ENCODE peak calls at places on chromosomes 6 and 20, in five cellular contexts. O, C, T, A and M are unnamed samples. For H3K36me3, the result is how much of the 10 kb centered on the place peaks cover.

GRCh38 chr6:6946477-6947145 is 161.2 kb upstream of the RREB1 start:
- DNase-seq in A (no peak), C (no peak), T (no peak), O (no peak), M (no peak)

GRCh38 chr6:159053781-159054398 is 9.1 kb upstream of the TAGAP start:
- DNase-seq in A (no peak), C (no peak), O (no peak), T (no peak), M (no peak)

GRCh38 chr6:4687989-4688947 is 87.9 kb upstream of the CDYL start:
- DNase-seq in O (no peak), A (no peak), C (peak), T (peak), M (no peak)

GRCh38 chr20:25314497-25315417 is 66.9 kb downstream of the PYGB start:
- DNase-seq in O (peak), A (no peak), T (no peak), C (no peak), M (no peak)

GRCh38 chr6:161748535-161749386 is 474.9 kb upstream of the AGPAT4 start:
- DNase-seq in A (peak), C (peak), T (peak), O (peak), M (peak)

GRCh38 chr20:1537731-1538058 is 19.8 kb downstream of the SIRPD start:
- DNase-seq in T (no peak), A (peak), O (no peak), C (no peak), M (no peak)

GRCh38 chr20:9179193-9179802 is 110.4 kb downstream of the PLCB4 start:
- DNase-seq in O (peak), T (peak), C (no peak), A (no peak), M (no peak)

GRCh38 chr6:164045082-164045481 is 630.6 kb downstream of the QKI start:
- DNase-seq in O (no peak), A (no peak), T (no peak), C (no peak), M (no peak)

GRCh38 chr6:105983763-105984162 is 102.4 kb upstream of the PRDM1 start:
- DNase-seq in O (no peak), T (no peak), C (no peak), A (no peak), M (no peak)

GRCh38 chr6:150235218-150235617 is 92.4 kb downstream of the PPP1R14C start:
- DNase-seq in O (no peak), C (no peak), T (no peak), A (no peak), M (no peak)

GRCh38 chr6:7922596-7922995 is 12.0 kb upstream of the TXNDC5 start:
- DNase-seq in O (no peak), C (no peak), A (no peak), T (peak), M (no peak)

GRCh38 chr20:23129891-23130621 is 43.9 kb upstream of the CD93 start:
- DNase-seq in O (no peak), A (no peak), C (no peak), T (no peak), M (no peak)

GRCh38 chr6:74070091-74070490 is 374.1 kb downstream of the CD109 start:
- DNase-seq in A (no peak), C (no peak), T (peak), O (no peak), M (no peak)

GRCh38 chr6:624979-625378 is 31.9 kb downstream of the HUS1B start:
- DNase-seq in C (no peak), T (peak), A (no peak), O (peak), M (no peak)

GRCh38 chr6:10834823-10835222 is 3.5 kb downstream of the MAK start:
- DNase-seq in O (no peak), A (no peak), C (no peak), T (no peak), M (peak)

GRCh38 chr6:402901-403658 is 11.5 kb downstream of the IRF4 start:
- DNase-seq in T (no peak), O (no peak), C (no peak), A (no peak), M (no peak)

GRCh38 chr6:166473886-166474596 is 91.3 kb upstream of the MPC1 start:
- DNase-seq in A (no peak), O (no peak), C (no peak), T (no peak), M (no peak)

GRCh38 chr20:12638633-12639360 is 370.0 kb upstream of the SPTLC3 start:
- DNase-seq in O (peak), T (no peak), A (no peak), C (no peak), M (no peak)

GRCh38 chr6:159691963-159692287 is 1.1 kb downstream of the SOD2 start:
- DNase-seq in O (peak), C (peak), T (no peak), A (no peak), M (no peak)

GRCh38 chr6:27178001-27178730 is 69.3 kb upstream of the PRSS16 start:
- DNase-seq in A (no peak), C (no peak), O (peak), T (peak), M (no peak)

GRCh38 chr6:22411408-22412105 is 114.7 kb upstream of the PRL start:
- DNase-seq in T (no peak), C (no peak), O (no peak), A (no peak), M (no peak)

GRCh38 chr20:15603978-15604377 is 969.3 kb downstream of the KIF16B start:
- DNase-seq in O (no peak), A (no peak), C (no peak), T (no peak), M (no peak)

GRCh38 chr6:43967692-43968091 is 159.6 kb downstream of the MRPL14 start:
- DNase-seq in O (no peak), T (no peak), A (no peak), C (no peak), M (peak)

GRCh38 chr6:163207984-163208383 is 206.5 kb upstream of the QKI start:
- DNase-seq in A (no peak), O (no peak), T (no peak), C (no peak), M (no peak)

GRCh38 chr6:133242761-133243590 is 1.8 kb downstream of the EYA4 start:
- DNase-seq in T (no peak), O (peak), A (peak), C (no peak), M (no peak)

GRCh38 chr6:39401376-39401775 is 78.9 kb upstream of the KCNK16 start:
- DNase-seq in T (no peak), C (no peak), O (no peak), A (no peak), M (no peak)

GRCh38 chr6:107977283-107977682 is 19.3 kb upstream of the SEC63 start:
- DNase-seq in A (no peak), T (peak), C (no peak), O (peak), M (no peak)

GRCh38 chr6:146990284-146990683 is 213.9 kb upstream of the STXBP5 start:
- DNase-seq in O (no peak), T (peak), C (no peak), A (no peak), M (no peak)

GRCh38 chr6:34536251-34536958 is 19.7 kb downstream of the SPDEF start:
- DNase-seq in C (no peak), T (no peak), A (no peak), O (no peak), M (no peak)

GRCh38 chr6:7193122-7193521 is 85.4 kb downstream of the RREB1 start:
- DNase-seq in T (no peak), A (no peak), C (no peak), O (no peak), M (no peak)

GRCh38 chr20:24742989-24743388 is 206.1 kb upstream of the CST7 start:
- DNase-seq in T (no peak), C (no peak), O (no peak), A (no peak), M (no peak)

GRCh38 chr6:156131221-156131903 is 645.8 kb upstream of the ARID1B start:
- DNase-seq in T (no peak), O (no peak), C (no peak), A (no peak), M (no peak)

GRCh38 chr6:37303891-37304503 is 46.1 kb upstream of the TMEM217 start:
- DNase-seq in C (peak), A (no peak), T (peak), O (peak), M (peak)

GRCh38 chr6:53483423-53484353 is 61.2 kb downstream of the GCLC start:
- DNase-seq in C (peak), A (peak), T (no peak), O (peak), M (no peak)

DNA sequence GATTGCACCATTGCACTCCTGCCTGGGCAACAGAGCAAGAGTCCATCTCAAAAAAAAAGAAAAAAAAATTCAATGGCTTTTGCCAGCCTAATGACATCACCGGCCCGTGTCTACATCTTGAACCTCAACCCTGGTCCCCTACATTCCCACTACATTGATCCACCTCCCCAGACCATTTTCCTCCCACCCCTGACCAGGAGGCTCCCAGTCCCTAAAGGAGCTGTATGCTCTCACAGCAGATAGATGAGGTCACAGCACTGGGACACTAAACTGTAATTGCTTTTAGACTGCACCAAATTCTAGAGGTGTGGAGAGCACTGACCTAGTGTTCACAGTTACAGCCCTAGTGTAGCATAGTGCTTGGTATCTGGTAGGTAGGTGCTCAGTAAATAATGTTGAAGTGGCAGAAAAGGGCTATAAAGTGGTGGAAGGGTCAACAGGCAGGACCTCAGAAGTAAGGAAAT is 10.7 kb downstream of the TGIF2 start:
- DNase-seq in O (no peak), T (no peak), A (no peak), C (peak), M (no peak)
- H3K36me3 ChIP-seq in O (under half), T (under half), A (under half), C (under half), M (under half)

GRCh38 chr20:36728986-36729385 is 16.9 kb downstream of the NDRG3 start:
- DNase-seq in C (no peak), A (no peak), T (peak), O (peak), M (no peak)
- TF ChIP-seq CTCF in C (peak), A (no peak), T (peak), O (peak), M (peak)

GRCh38 chr6:33277663-33278391 is 904 bp downstream of the B3GALT4 start:
- DNase-seq in A (peak), C (peak), O (peak), T (no peak), M (peak)

GRCh38 chr6:33278810-33279209 is 1.9 kb downstream of the B3GALT4 start:
- DNase-seq in C (no peak), T (no peak), O (no peak), A (no peak), M (no peak)

GRCh38 chr6:33276581-33276863 is 401 bp upstream of the B3GALT4 start:
- DNase-seq in C (no peak), O (no peak), T (no peak), A (no peak), M (no peak)

GRCh38 chr6:33278392-33278741 is 1.4 kb downstream of the B3GALT4 start:
- DNase-seq in O (no peak), T (no peak), A (no peak), C (no peak), M (no peak)

GRCh38 chr6:33276864-33277662 is at the start of gene B3GALT4:
- DNase-seq in O (peak), C (peak), A (peak), T (peak), M (peak)
- H3K36me3 ChIP-seq in O (under half), C (half or more), A (under half), T (half or more), M (half or more)

GRCh38 chr6:41442800-41443501 is 103.2 kb upstream of the FOXP4 start:
- DNase-seq in C (peak), T (no peak), O (peak), A (peak), M (peak)
- TF ChIP-seq CTCF in C (peak), T (peak), O (peak), A (peak), M (peak)

GRCh38 chr20:58895796-58896180 is 43.3 kb downstream of the GNAS start:
- DNase-seq in T (no peak), A (peak), O (no peak), C (no peak), M (no peak)
- H3K36me3 ChIP-seq in T (under half), A (under half), O (under half), C (half or more), M (half or more)

DNA sequence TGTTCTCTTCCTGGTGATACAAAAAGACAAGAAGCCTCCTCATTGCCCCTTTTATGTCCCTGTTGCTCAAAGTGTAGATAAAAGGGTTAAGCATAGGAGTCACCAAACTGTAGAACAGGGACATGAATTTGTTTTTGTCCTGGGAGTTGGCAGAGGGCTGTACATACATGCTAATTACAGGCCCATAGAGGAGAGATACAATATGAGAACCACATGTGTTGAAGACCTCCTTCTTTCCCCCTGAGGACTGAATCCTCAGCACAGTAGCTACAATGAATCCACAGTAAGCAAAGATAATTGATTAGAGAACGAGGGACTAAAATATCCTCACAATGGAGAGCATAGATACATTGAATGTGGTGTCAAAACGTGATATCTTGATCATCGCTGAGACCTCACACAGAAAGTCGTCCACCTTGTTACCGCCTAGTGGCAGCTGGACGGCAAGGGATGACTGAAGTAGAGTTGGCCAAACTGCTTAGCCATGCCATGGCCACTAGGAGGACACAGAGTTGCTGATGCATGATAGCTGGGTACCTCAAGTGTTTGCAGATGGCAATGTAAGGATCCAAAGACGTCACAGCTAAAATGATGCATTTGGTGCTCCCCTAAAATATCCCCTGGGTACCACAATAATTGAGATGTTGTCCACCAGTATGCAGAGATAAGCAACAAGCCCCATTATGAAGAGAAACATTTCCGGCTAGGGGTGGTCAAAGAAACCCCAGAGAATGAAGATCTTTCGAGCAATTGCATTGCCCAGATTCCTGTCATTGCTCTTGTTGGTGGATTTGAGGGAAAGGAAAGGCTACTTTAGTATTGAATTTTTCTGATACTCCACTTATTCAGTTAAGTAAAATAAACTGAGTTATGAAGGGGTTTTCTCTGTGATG is 15.0 kb downstream of the OR2B3 start:
- DNase-seq in A (no peak), T (peak), O (peak), C (peak), M (peak)
- TF ChIP-seq CTCF in A (no peak), T (peak), O (peak), C (peak), M (peak)

GRCh38 chr20:49961413-49961812 is 21.4 kb upstream of the SNAI1 start:
- DNase-seq in O (no peak), A (no peak), T (no peak), C (no peak), M (no peak)

GRCh38 chr20:49955167-49955566 is 19.0 kb downstream of the RNF114 start:
- DNase-seq in O (no peak), T (no peak), C (no peak), A (no peak), M (no peak)

GRCh38 chr20:49956689-49957443 is 20.7 kb downstream of the RNF114 start:
- DNase-seq in A (peak), O (no peak), C (no peak), T (no peak), M (no peak)

DNA sequence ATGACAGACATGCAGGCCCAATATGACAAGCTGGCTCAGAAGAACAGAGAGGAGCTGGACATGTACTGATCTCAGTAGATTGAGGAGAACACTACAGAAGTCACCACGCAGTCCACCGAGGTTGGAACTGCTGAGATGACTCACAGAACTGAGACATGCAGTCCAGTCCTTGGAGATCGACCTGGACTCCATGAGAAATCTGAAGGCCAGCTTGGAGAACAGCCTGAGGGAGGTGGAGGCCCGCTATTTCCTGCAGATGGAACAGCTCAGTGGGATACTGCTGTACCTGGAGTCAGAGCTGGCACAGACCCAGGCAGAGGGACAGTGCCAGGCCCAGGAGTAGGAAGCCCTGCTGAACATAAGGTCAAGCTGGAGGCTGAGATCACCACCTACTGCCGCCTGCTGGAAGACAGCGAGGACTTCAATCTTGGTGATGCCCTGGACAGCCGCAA is 21.3 kb downstream of the RNF114 start:
- DNase-seq in O (no peak), T (no peak), A (no peak), C (no peak), M (peak)
- H3K36me3 ChIP-seq in O (under half), T (under half), A (under half), C (under half), M (under half)